ENCODE peak calls at places on chromosomes 4 and X, in eight cellular contexts. One of them, this sample, is unnamed.

GRCh38 chr4:178356725-178357124 is 914.5 kb upstream of the AGA start:
- DNase-seq in activated CD4-positive, alpha-beta T cell treated with anti-CD3 and anti-CD28 coated beads for 1 hour: no peak
- DNase-seq in RPMI8226: no peak
- DNase-seq in NCI-H1092 treated with DMSO at 0.1 percent for 48 hours: no peak
- DNase-seq in brain microvascular endothelial cell: no peak
- DNase-seq in tibial nerve: no peak
- DNase-seq in T-helper 2 cell: no peak
- DNase-seq in H4: no peak
- DNase-seq in this sample: no peak

GRCh38 chr4:16199132-16199531 is 27.1 kb downstream of the TAPT1 start:
- DNase-seq in activated CD4-positive, alpha-beta T cell treated with anti-CD3 and anti-CD28 coated beads for 1 hour: no peak
- DNase-seq in RPMI8226: no peak
- DNase-seq in NCI-H1092 treated with DMSO at 0.1 percent for 48 hours: peak
- DNase-seq in brain microvascular endothelial cell: no peak
- DNase-seq in tibial nerve: no peak
- DNase-seq in T-helper 2 cell: no peak
- DNase-seq in H4: peak
- DNase-seq in this sample: no peak

GRCh38 chr4:107854326-107855030 is 29.7 kb downstream of the SGMS2 start:
- DNase-seq in activated CD4-positive, alpha-beta T cell treated with anti-CD3 and anti-CD28 coated beads for 1 hour: no peak
- DNase-seq in RPMI8226: no peak
- DNase-seq in NCI-H1092 treated with DMSO at 0.1 percent for 48 hours: no peak
- DNase-seq in brain microvascular endothelial cell: no peak
- DNase-seq in tibial nerve: no peak
- DNase-seq in T-helper 2 cell: no peak
- DNase-seq in H4: no peak
- DNase-seq in this sample: no peak

GRCh38 chr4:11497972-11498371 is 69.3 kb upstream of the HS3ST1 start:
- DNase-seq in activated CD4-positive, alpha-beta T cell treated with anti-CD3 and anti-CD28 coated beads for 1 hour: no peak
- DNase-seq in RPMI8226: no peak
- DNase-seq in NCI-H1092 treated with DMSO at 0.1 percent for 48 hours: no peak
- DNase-seq in brain microvascular endothelial cell: no peak
- DNase-seq in tibial nerve: no peak
- DNase-seq in T-helper 2 cell: no peak
- DNase-seq in H4: no peak
- DNase-seq in this sample: no peak

GRCh38 chrX:152072236-152072635 is 66.1 kb downstream of the MAGEA10 start:
- DNase-seq in activated CD4-positive, alpha-beta T cell treated with anti-CD3 and anti-CD28 coated beads for 1 hour: no peak
- DNase-seq in RPMI8226: no peak
- DNase-seq in NCI-H1092 treated with DMSO at 0.1 percent for 48 hours: no peak
- DNase-seq in brain microvascular endothelial cell: peak
- DNase-seq in tibial nerve: no peak
- DNase-seq in T-helper 2 cell: no peak
- DNase-seq in H4: peak
- DNase-seq in this sample: no peak

GRCh38 chr4:4260185-4260751 is 12.2 kb upstream of the TMEM128 start:
- DNase-seq in activated CD4-positive, alpha-beta T cell treated with anti-CD3 and anti-CD28 coated beads for 1 hour: no peak
- DNase-seq in RPMI8226: peak
- DNase-seq in NCI-H1092 treated with DMSO at 0.1 percent for 48 hours: peak
- DNase-seq in brain microvascular endothelial cell: peak
- DNase-seq in tibial nerve: no peak
- DNase-seq in T-helper 2 cell: no peak
- DNase-seq in H4: peak
- DNase-seq in this sample: no peak

GRCh38 chr4:118964891-118965411 is 76.3 kb downstream of the SYNPO2 start:
- DNase-seq in activated CD4-positive, alpha-beta T cell treated with anti-CD3 and anti-CD28 coated beads for 1 hour: no peak
- DNase-seq in RPMI8226: no peak
- DNase-seq in NCI-H1092 treated with DMSO at 0.1 percent for 48 hours: no peak
- DNase-seq in brain microvascular endothelial cell: peak
- DNase-seq in tibial nerve: no peak
- DNase-seq in T-helper 2 cell: no peak
- DNase-seq in H4: no peak
- DNase-seq in this sample: no peak

GRCh38 chrX:153766098-153766817 is 2.2 kb downstream of the PLXNB3 start:
- DNase-seq in activated CD4-positive, alpha-beta T cell treated with anti-CD3 and anti-CD28 coated beads for 1 hour: no peak
- DNase-seq in RPMI8226: peak
- DNase-seq in NCI-H1092 treated with DMSO at 0.1 percent for 48 hours: peak
- DNase-seq in brain microvascular endothelial cell: peak
- DNase-seq in tibial nerve: no peak
- DNase-seq in T-helper 2 cell: no peak
- DNase-seq in H4: peak
- DNase-seq in this sample: no peak

GRCh38 chr4:93319011-93319410 is 509.5 kb upstream of the ATOH1 start:
- DNase-seq in activated CD4-positive, alpha-beta T cell treated with anti-CD3 and anti-CD28 coated beads for 1 hour: no peak
- DNase-seq in RPMI8226: no peak
- DNase-seq in NCI-H1092 treated with DMSO at 0.1 percent for 48 hours: no peak
- DNase-seq in brain microvascular endothelial cell: no peak
- DNase-seq in tibial nerve: no peak
- DNase-seq in T-helper 2 cell: no peak
- DNase-seq in H4: no peak
- DNase-seq in this sample: no peak

GRCh38 chrX:69615779-69616519 is at the start of gene EDA:
- DNase-seq in activated CD4-positive, alpha-beta T cell treated with anti-CD3 and anti-CD28 coated beads for 1 hour: peak
- DNase-seq in RPMI8226: peak
- DNase-seq in NCI-H1092 treated with DMSO at 0.1 percent for 48 hours: peak
- DNase-seq in brain microvascular endothelial cell: peak
- DNase-seq in tibial nerve: peak
- DNase-seq in T-helper 2 cell: peak
- DNase-seq in H4: peak
- DNase-seq in this sample: no peak

GRCh38 chrX:107729558-107730297 is 45.9 kb downstream of the TSC22D3 start:
- DNase-seq in activated CD4-positive, alpha-beta T cell treated with anti-CD3 and anti-CD28 coated beads for 1 hour: no peak
- DNase-seq in RPMI8226: peak
- DNase-seq in NCI-H1092 treated with DMSO at 0.1 percent for 48 hours: peak
- DNase-seq in brain microvascular endothelial cell: no peak
- DNase-seq in tibial nerve: no peak
- DNase-seq in T-helper 2 cell: no peak
- DNase-seq in H4: no peak
- DNase-seq in this sample: no peak

GRCh38 chrX:427812-428725 is 41.4 kb upstream of the PPP2R3B start:
- DNase-seq in activated CD4-positive, alpha-beta T cell treated with anti-CD3 and anti-CD28 coated beads for 1 hour: no peak
- DNase-seq in RPMI8226: peak
- DNase-seq in NCI-H1092 treated with DMSO at 0.1 percent for 48 hours: no peak
- DNase-seq in brain microvascular endothelial cell: peak
- DNase-seq in tibial nerve: no peak
- DNase-seq in T-helper 2 cell: no peak
- DNase-seq in H4: peak
- DNase-seq in this sample: no peak

GRCh38 chr4:59455751-59456150 is 1744.4 kb upstream of the ADGRL3 start:
- DNase-seq in activated CD4-positive, alpha-beta T cell treated with anti-CD3 and anti-CD28 coated beads for 1 hour: no peak
- DNase-seq in RPMI8226: no peak
- DNase-seq in NCI-H1092 treated with DMSO at 0.1 percent for 48 hours: no peak
- DNase-seq in brain microvascular endothelial cell: no peak
- DNase-seq in tibial nerve: no peak
- DNase-seq in T-helper 2 cell: no peak
- DNase-seq in H4: no peak
- DNase-seq in this sample: no peak

GRCh38 chrX:145792281-145792680 is 25.3 kb upstream of the SLITRK2 start:
- DNase-seq in activated CD4-positive, alpha-beta T cell treated with anti-CD3 and anti-CD28 coated beads for 1 hour: no peak
- DNase-seq in RPMI8226: no peak
- DNase-seq in NCI-H1092 treated with DMSO at 0.1 percent for 48 hours: no peak
- DNase-seq in brain microvascular endothelial cell: no peak
- DNase-seq in tibial nerve: no peak
- DNase-seq in T-helper 2 cell: no peak
- DNase-seq in H4: no peak
- DNase-seq in this sample: no peak

GRCh38 chr4:1347410-1347864 is 429 bp downstream of the UVSSA start:
- DNase-seq in activated CD4-positive, alpha-beta T cell treated with anti-CD3 and anti-CD28 coated beads for 1 hour: no peak
- DNase-seq in RPMI8226: peak
- DNase-seq in NCI-H1092 treated with DMSO at 0.1 percent for 48 hours: peak
- DNase-seq in brain microvascular endothelial cell: peak
- DNase-seq in tibial nerve: peak
- DNase-seq in T-helper 2 cell: peak
- DNase-seq in H4: peak
- DNase-seq in this sample: peak

GRCh38 chr4:41009411-41009810 is 204.9 kb downstream of the APBB2 start:
- DNase-seq in activated CD4-positive, alpha-beta T cell treated with anti-CD3 and anti-CD28 coated beads for 1 hour: no peak
- DNase-seq in RPMI8226: no peak
- DNase-seq in NCI-H1092 treated with DMSO at 0.1 percent for 48 hours: no peak
- DNase-seq in brain microvascular endothelial cell: no peak
- DNase-seq in tibial nerve: no peak
- DNase-seq in T-helper 2 cell: no peak
- DNase-seq in H4: peak
- DNase-seq in this sample: no peak

GRCh38 chr4:154004859-154005520 is 216.1 kb upstream of the SFRP2 start:
- DNase-seq in activated CD4-positive, alpha-beta T cell treated with anti-CD3 and anti-CD28 coated beads for 1 hour: no peak
- DNase-seq in RPMI8226: no peak
- DNase-seq in NCI-H1092 treated with DMSO at 0.1 percent for 48 hours: no peak
- DNase-seq in brain microvascular endothelial cell: peak
- DNase-seq in tibial nerve: peak
- DNase-seq in T-helper 2 cell: no peak
- DNase-seq in H4: no peak
- DNase-seq in this sample: no peak

GRCh38 chr4:53514509-53514908 is 76.8 kb downstream of the LNX1 start:
- DNase-seq in activated CD4-positive, alpha-beta T cell treated with anti-CD3 and anti-CD28 coated beads for 1 hour: no peak
- DNase-seq in RPMI8226: no peak
- DNase-seq in NCI-H1092 treated with DMSO at 0.1 percent for 48 hours: no peak
- DNase-seq in brain microvascular endothelial cell: no peak
- DNase-seq in tibial nerve: no peak
- DNase-seq in T-helper 2 cell: no peak
- DNase-seq in H4: no peak
- DNase-seq in this sample: no peak

GRCh38 chr4:65943076-65943475 is 272.8 kb upstream of the EPHA5 start:
- DNase-seq in activated CD4-positive, alpha-beta T cell treated with anti-CD3 and anti-CD28 coated beads for 1 hour: no peak
- DNase-seq in RPMI8226: no peak
- DNase-seq in NCI-H1092 treated with DMSO at 0.1 percent for 48 hours: no peak
- DNase-seq in brain microvascular endothelial cell: peak
- DNase-seq in tibial nerve: no peak
- DNase-seq in T-helper 2 cell: no peak
- DNase-seq in H4: peak
- DNase-seq in this sample: no peak

GRCh38 chrX:53163436-53163835 is 61.6 kb downstream of the KDM5C start:
- DNase-seq in activated CD4-positive, alpha-beta T cell treated with anti-CD3 and anti-CD28 coated beads for 1 hour: no peak
- DNase-seq in RPMI8226: no peak
- DNase-seq in NCI-H1092 treated with DMSO at 0.1 percent for 48 hours: no peak
- DNase-seq in brain microvascular endothelial cell: no peak
- DNase-seq in tibial nerve: no peak
- DNase-seq in T-helper 2 cell: no peak
- DNase-seq in H4: no peak
- DNase-seq in this sample: no peak

GRCh38 chr4:3387943-3388348 is 53.8 kb upstream of the HGFAC start:
- DNase-seq in activated CD4-positive, alpha-beta T cell treated with anti-CD3 and anti-CD28 coated beads for 1 hour: no peak
- DNase-seq in RPMI8226: peak
- DNase-seq in NCI-H1092 treated with DMSO at 0.1 percent for 48 hours: no peak
- DNase-seq in brain microvascular endothelial cell: peak
- DNase-seq in tibial nerve: peak
- DNase-seq in T-helper 2 cell: no peak
- DNase-seq in H4: peak
- DNase-seq in this sample: peak

GRCh38 chr4:167903291-167903721 is 189.0 kb upstream of the ANXA10 start:
- DNase-seq in activated CD4-positive, alpha-beta T cell treated with anti-CD3 and anti-CD28 coated beads for 1 hour: no peak
- DNase-seq in RPMI8226: no peak
- DNase-seq in NCI-H1092 treated with DMSO at 0.1 percent for 48 hours: no peak
- DNase-seq in brain microvascular endothelial cell: peak
- DNase-seq in tibial nerve: no peak
- DNase-seq in T-helper 2 cell: no peak
- DNase-seq in H4: no peak
- DNase-seq in this sample: no peak

GRCh38 chrX:97210501-97210900 is 326.8 kb downstream of the RPA4 start:
- DNase-seq in activated CD4-positive, alpha-beta T cell treated with anti-CD3 and anti-CD28 coated beads for 1 hour: no peak
- DNase-seq in RPMI8226: no peak
- DNase-seq in NCI-H1092 treated with DMSO at 0.1 percent for 48 hours: no peak
- DNase-seq in brain microvascular endothelial cell: no peak
- DNase-seq in tibial nerve: no peak
- DNase-seq in T-helper 2 cell: no peak
- DNase-seq in H4: no peak
- DNase-seq in this sample: no peak

GRCh38 chr4:1536579-1537409 is 130.6 kb upstream of the NKX1-1 start:
- DNase-seq in activated CD4-positive, alpha-beta T cell treated with anti-CD3 and anti-CD28 coated beads for 1 hour: no peak
- DNase-seq in RPMI8226: no peak
- DNase-seq in NCI-H1092 treated with DMSO at 0.1 percent for 48 hours: no peak
- DNase-seq in brain microvascular endothelial cell: no peak
- DNase-seq in tibial nerve: no peak
- DNase-seq in T-helper 2 cell: no peak
- DNase-seq in H4: no peak
- DNase-seq in this sample: no peak

GRCh38 chrX:40423299-40423698 is 157.5 kb upstream of the ATP6AP2 start:
- DNase-seq in activated CD4-positive, alpha-beta T cell treated with anti-CD3 and anti-CD28 coated beads for 1 hour: no peak
- DNase-seq in RPMI8226: no peak
- DNase-seq in NCI-H1092 treated with DMSO at 0.1 percent for 48 hours: no peak
- DNase-seq in brain microvascular endothelial cell: no peak
- DNase-seq in tibial nerve: no peak
- DNase-seq in T-helper 2 cell: no peak
- DNase-seq in H4: peak
- DNase-seq in this sample: no peak

GRCh38 chr4:10129196-10130185 is 12.9 kb upstream of the WDR1 start:
- DNase-seq in activated CD4-positive, alpha-beta T cell treated with anti-CD3 and anti-CD28 coated beads for 1 hour: no peak
- DNase-seq in RPMI8226: no peak
- DNase-seq in NCI-H1092 treated with DMSO at 0.1 percent for 48 hours: no peak
- DNase-seq in brain microvascular endothelial cell: no peak
- DNase-seq in tibial nerve: no peak
- DNase-seq in T-helper 2 cell: no peak
- DNase-seq in H4: no peak
- DNase-seq in this sample: no peak

GRCh38 chrX:151974336-151975227 is at the start of gene GABRE:
- DNase-seq in activated CD4-positive, alpha-beta T cell treated with anti-CD3 and anti-CD28 coated beads for 1 hour: no peak
- DNase-seq in RPMI8226: peak
- DNase-seq in NCI-H1092 treated with DMSO at 0.1 percent for 48 hours: no peak
- DNase-seq in brain microvascular endothelial cell: no peak
- DNase-seq in tibial nerve: peak
- DNase-seq in T-helper 2 cell: no peak
- DNase-seq in H4: peak
- DNase-seq in this sample: no peak

GRCh38 chrX:149903889-149904748 is 23.1 kb downstream of the MAGEA8 start:
- DNase-seq in activated CD4-positive, alpha-beta T cell treated with anti-CD3 and anti-CD28 coated beads for 1 hour: no peak
- DNase-seq in RPMI8226: no peak
- DNase-seq in NCI-H1092 treated with DMSO at 0.1 percent for 48 hours: no peak
- DNase-seq in brain microvascular endothelial cell: peak
- DNase-seq in tibial nerve: no peak
- DNase-seq in T-helper 2 cell: no peak
- DNase-seq in H4: no peak
- DNase-seq in this sample: no peak

GRCh38 chr4:26719954-26720552 is 136.2 kb downstream of the TBC1D19 start:
- DNase-seq in activated CD4-positive, alpha-beta T cell treated with anti-CD3 and anti-CD28 coated beads for 1 hour: no peak
- DNase-seq in RPMI8226: no peak
- DNase-seq in NCI-H1092 treated with DMSO at 0.1 percent for 48 hours: peak
- DNase-seq in brain microvascular endothelial cell: no peak
- DNase-seq in tibial nerve: no peak
- DNase-seq in T-helper 2 cell: no peak
- DNase-seq in H4: peak
- DNase-seq in this sample: no peak

GRCh38 chrX:35711281-35711680 is 86.9 kb upstream of the MAGEB16 start:
- DNase-seq in activated CD4-positive, alpha-beta T cell treated with anti-CD3 and anti-CD28 coated beads for 1 hour: no peak
- DNase-seq in RPMI8226: no peak
- DNase-seq in NCI-H1092 treated with DMSO at 0.1 percent for 48 hours: no peak
- DNase-seq in brain microvascular endothelial cell: peak
- DNase-seq in tibial nerve: no peak
- DNase-seq in T-helper 2 cell: no peak
- DNase-seq in H4: peak
- DNase-seq in this sample: no peak

GRCh38 chr4:38860788-38861424 is 4.3 kb upstream of the TLR6 start:
- DNase-seq in activated CD4-positive, alpha-beta T cell treated with anti-CD3 and anti-CD28 coated beads for 1 hour: peak
- DNase-seq in RPMI8226: peak
- DNase-seq in NCI-H1092 treated with DMSO at 0.1 percent for 48 hours: peak
- DNase-seq in brain microvascular endothelial cell: no peak
- DNase-seq in tibial nerve: no peak
- DNase-seq in T-helper 2 cell: peak
- DNase-seq in H4: peak
- DNase-seq in this sample: peak

GRCh38 chr4:132227349-132228165 is 921.5 kb upstream of the PCDH10 start:
- DNase-seq in activated CD4-positive, alpha-beta T cell treated with anti-CD3 and anti-CD28 coated beads for 1 hour: no peak
- DNase-seq in RPMI8226: peak
- DNase-seq in NCI-H1092 treated with DMSO at 0.1 percent for 48 hours: no peak
- DNase-seq in brain microvascular endothelial cell: peak
- DNase-seq in tibial nerve: no peak
- DNase-seq in T-helper 2 cell: no peak
- DNase-seq in H4: peak
- DNase-seq in this sample: no peak

GRCh38 chr4:26441110-26441509 is 49.2 kb downstream of the CCKAR start:
- DNase-seq in activated CD4-positive, alpha-beta T cell treated with anti-CD3 and anti-CD28 coated beads for 1 hour: no peak
- DNase-seq in RPMI8226: no peak
- DNase-seq in NCI-H1092 treated with DMSO at 0.1 percent for 48 hours: no peak
- DNase-seq in brain microvascular endothelial cell: peak
- DNase-seq in tibial nerve: no peak
- DNase-seq in T-helper 2 cell: no peak
- DNase-seq in H4: no peak
- DNase-seq in this sample: no peak

GRCh38 chr4:154958621-154959358 is 177.7 kb downstream of the RBM46 start:
- DNase-seq in activated CD4-positive, alpha-beta T cell treated with anti-CD3 and anti-CD28 coated beads for 1 hour: no peak
- DNase-seq in RPMI8226: no peak
- DNase-seq in NCI-H1092 treated with DMSO at 0.1 percent for 48 hours: no peak
- DNase-seq in brain microvascular endothelial cell: no peak
- DNase-seq in tibial nerve: peak
- DNase-seq in T-helper 2 cell: no peak
- DNase-seq in H4: no peak
- DNase-seq in this sample: no peak

This sample was measured in CD14-positive monocyte.